ENCODE peak calls at places on chromosomes 3 and 15, in seven cellular contexts. G, D, B, S, E, Q and M are unnamed samples.

GRCh38 chr3:104519968-104520655 is 846.6 kb upstream of the ALCAM start:
- DNase-seq in G (no peak), B (no peak), D (peak; percentile 9), S (no peak), Q (peak; percentile 8), E (no peak), M (no peak)

GRCh38 chr3:138043266-138044029 is 33.5 kb downstream of the CLDN18 start:
- DNase-seq in Q (peak; percentile 88), S (no peak), B (no peak), D (no peak), E (no peak), G (no peak), M (no peak)

GRCh38 chr3:16803019-16803418 is 81.7 kb upstream of the PLCL2 start:
- DNase-seq in G (no peak), E (no peak), D (no peak), S (no peak), B (no peak), Q (no peak), M (no peak)

GRCh38 chr3:104548401-104548800 is 818.3 kb upstream of the ALCAM start:
- DNase-seq in G (no peak), S (no peak), D (no peak), Q (no peak), B (no peak), E (no peak), M (no peak)

GRCh38 chr3:30542897-30543296 is 63.5 kb upstream of the TGFBR2 start:
- DNase-seq in Q (no peak), B (no peak), G (no peak), D (no peak), S (no peak), E (no peak), M (no peak)

GRCh38 chr3:59480486-59480995 is 430.7 kb upstream of the CFAP20DC start:
- DNase-seq in S (no peak), G (no peak), D (no peak), Q (peak; percentile 66), E (no peak), B (no peak), M (no peak)

GRCh38 chr15:45471151-45471550 is 51.4 kb downstream of the SLC30A4 start:
- DNase-seq in D (no peak), Q (no peak), B (no peak), E (no peak), S (no peak), G (no peak), M (no peak)

GRCh38 chr15:66251790-66252355 is 1.7 kb downstream of the MEGF11 start:
- DNase-seq in B (peak; percentile 65), G (no peak), Q (no peak), D (no peak), S (no peak), E (no peak), M (no peak)

GRCh38 chr3:152374260-152374990 is 105.7 kb downstream of the MBNL1 start:
- DNase-seq in B (no peak), Q (no peak), S (no peak), D (no peak), E (no peak), G (peak; percentile 23), M (no peak)

GRCh38 chr3:123271466-123272159 is 69.9 kb downstream of the SEC22A start:
- DNase-seq in S (peak; percentile 65), E (peak; percentile 31), B (no peak), G (no peak), D (no peak), Q (no peak), M (peak; percentile 15)

GRCh38 chr3:123760817-123761216 is 123.3 kb downstream of the MYLK start:
- DNase-seq in G (no peak), D (no peak), E (no peak), Q (peak; percentile 34), S (no peak), B (no peak), M (no peak)

GRCh38 chr3:127123533-127123932 is 69.4 kb upstream of the PRR23E start:
- DNase-seq in B (no peak), D (no peak), G (no peak), E (peak; percentile 28), S (no peak), Q (no peak), M (no peak)

GRCh38 chr3:146577662-146578061 is 27.5 kb downstream of the PLSCR5 start:
- DNase-seq in B (peak; percentile 29), G (no peak), E (no peak), S (no peak), D (peak; percentile 44), Q (peak; percentile 29), M (peak; percentile 22)

GRCh38 chr15:32659340-32659831 is 17.9 kb downstream of the SCG5 start:
- DNase-seq in G (peak; percentile 61), S (no peak), B (no peak), E (peak; percentile 73), D (no peak), Q (peak; percentile 75), M (no peak)

GRCh38 chr3:172083995-172084409 is 44.6 kb downstream of the FNDC3B start:
- DNase-seq in B (no peak), D (no peak), S (no peak), E (no peak), G (no peak), Q (no peak), M (no peak)

GRCh38 chr15:90884719-90885431 is 571 bp downstream of the FES start:
- DNase-seq in B (no peak), E (peak; percentile 68), G (no peak), Q (no peak), S (no peak), D (no peak), M (no peak)
- H3K4me3 ChIP-seq in B (peak overlapping the region; percentile 29), E (peak overlapping the region; percentile 54), G (no peak overlapping the region), Q (peak overlapping the region; percentile 33), S (peak overlapping the region; percentile 49), D (no peak overlapping the region), M (no peak overlapping the region)

DNA sequence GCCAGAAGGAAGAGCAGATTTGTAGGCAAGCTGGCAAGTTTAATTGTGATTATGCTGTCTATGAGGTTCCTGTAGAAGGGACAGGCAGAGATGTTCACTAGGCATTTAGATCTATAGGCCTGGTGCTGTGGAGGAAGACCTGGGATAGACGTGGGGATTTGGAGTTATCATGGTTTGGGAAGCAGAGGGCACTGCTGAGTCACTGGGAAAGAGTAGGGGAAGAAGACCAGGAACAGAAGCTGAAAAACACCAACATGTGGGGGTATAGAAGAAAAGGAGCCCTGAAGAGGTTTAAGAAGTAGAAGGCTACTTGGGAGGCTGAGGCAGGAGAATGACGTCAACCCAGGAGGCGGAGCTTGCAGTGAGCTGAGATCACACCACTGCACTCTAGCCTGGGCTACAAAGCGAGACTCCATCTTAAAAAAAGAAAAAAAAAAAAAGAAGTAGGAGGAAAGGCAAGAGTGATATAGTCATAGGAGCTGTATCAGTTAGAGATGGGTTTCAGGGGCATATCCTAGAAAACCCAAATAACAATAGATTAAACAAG is 19.3 kb downstream of the GRK7 start:
- DNase-seq in Q (no peak), D (no peak), E (no peak), G (no peak), B (no peak), S (no peak), M (no peak)
- TF ChIP-seq CTCF in Q (no peak), D (no peak), E (no peak), G (no peak), B (no peak), S (peak; percentile 14), M (peak; percentile 7)

GRCh38 chr15:63256433-63256884 is 20.9 kb upstream of the APH1B start:
- DNase-seq in S (no peak), E (no peak), B (peak; percentile 41), G (peak; percentile 55), D (no peak), Q (peak; percentile 83), M (no peak)
- H3K4me3 ChIP-seq in S (no peak overlapping the region), E (no peak overlapping the region), B (no peak overlapping the region), G (no peak overlapping the region), D (no peak overlapping the region), Q (no peak overlapping the region), M (no peak overlapping the region)

GRCh38 chr3:27720029-27720518 is 2.0 kb downstream of the EOMES start:
- DNase-seq in B (no peak), S (no peak), E (no peak), D (no peak), G (no peak), Q (no peak), M (no peak)

GRCh38 chr3:27723803-27724458 is 1.8 kb upstream of the EOMES start:
- DNase-seq in Q (no peak), S (no peak), B (peak; percentile 39), G (no peak), D (no peak), E (no peak), M (no peak)

GRCh38 chr3:27720899-27721716 is 1.0 kb downstream of the EOMES start:
- DNase-seq in B (peak; percentile 64), S (no peak), G (no peak), Q (no peak), D (no peak), E (no peak), M (no peak)

GRCh38 chr3:27722957-27723802 is 1.1 kb upstream of the EOMES start:
- DNase-seq in D (no peak), E (no peak), G (no peak), B (peak; percentile 59), S (no peak), Q (no peak), M (no peak)

GRCh38 chr3:27721717-27722564 is at the start of gene EOMES:
- DNase-seq in S (no peak), B (peak; percentile 89), G (peak; percentile 86), Q (peak; percentile 22), E (no peak), D (peak; percentile 68), M (no peak)
- TF ChIP-seq CTCF in S (no peak), B (peak; percentile 68), G (peak; percentile 86), Q (no peak), E (no peak), D (peak; percentile 37), M (peak; percentile 45)

GRCh38 chr3:105835606-105836005 is 33.2 kb downstream of the CBLB start:
- DNase-seq in B (no peak), D (no peak), E (no peak), G (no peak), Q (no peak), S (no peak), M (no peak)

GRCh38 chr3:105837947-105838346 is 30.9 kb downstream of the CBLB start:
- DNase-seq in Q (no peak), E (no peak), D (no peak), G (no peak), B (no peak), S (no peak), M (no peak)

GRCh38 chr3:105834768-105835167 is 34.0 kb downstream of the CBLB start:
- DNase-seq in E (no peak), S (no peak), D (no peak), B (no peak), Q (no peak), G (no peak), M (peak; percentile 33)

GRCh38 chr3:105836533-105836932 is 32.3 kb downstream of the CBLB start:
- DNase-seq in B (no peak), G (no peak), D (no peak), S (no peak), E (no peak), Q (peak; percentile 94), M (no peak)

GRCh38 chr3:105837143-105837740 is 31.6 kb downstream of the CBLB start:
- DNase-seq in S (no peak), E (no peak), Q (no peak), G (no peak), D (no peak), B (no peak), M (no peak)
- H3K4me3 ChIP-seq in S (no peak overlapping the region), E (no peak overlapping the region), Q (no peak overlapping the region), G (no peak overlapping the region), D (no peak overlapping the region), B (no peak overlapping the region), M (no peak overlapping the region)

GRCh38 chr3:38131621-38132369 is 5.1 kb downstream of the ACAA1 start:
- DNase-seq in E (peak; percentile 55), D (peak; percentile 22), Q (no peak), S (no peak), B (peak; percentile 77), G (peak; percentile 44), M (no peak)
- TF ChIP-seq CTCF in E (no peak), D (peak; percentile 52), Q (peak; percentile 38), S (no peak), B (peak; percentile 79), G (peak; percentile 56), M (peak; percentile 28)